ENCODE peak calls at places on chromosomes 1 and 21, in eight cellular contexts. One of them, this sample, is unnamed.
A peak's percentile ranks its signal among the peaks of the same experiment; 100 is the strongest.

GRCh38 chr1:226549094-226549936 is 751 bp downstream of the STUM start:
- DNase-seq in fibroblast of the conjunctiva: no peak
- DNase-seq in T-helper 9 cell: no peak
- DNase-seq in fibroblast of lung: no peak
- DNase-seq in cardiac muscle cell: no peak
- DNase-seq in NCI-H146: peak; percentile 34
- DNase-seq in mesenchymal stem cell: no peak
- DNase-seq in HS-5: no peak
- DNase-seq in this sample: no peak

GRCh38 chr1:42950146-42950480 is 8.6 kb downstream of the SLC2A1 start:
- DNase-seq in fibroblast of the conjunctiva: no peak
- DNase-seq in T-helper 9 cell: no peak
- DNase-seq in fibroblast of lung: peak; percentile 31
- DNase-seq in cardiac muscle cell: no peak
- DNase-seq in NCI-H146: no peak
- DNase-seq in mesenchymal stem cell: no peak
- DNase-seq in HS-5: peak; percentile 61
- DNase-seq in this sample: no peak

GRCh38 chr1:43447891-43448708 is 5.6 kb downstream of the HYI start:
- DNase-seq in fibroblast of the conjunctiva: no peak
- DNase-seq in T-helper 9 cell: no peak
- DNase-seq in fibroblast of lung: no peak
- DNase-seq in cardiac muscle cell: no peak
- DNase-seq in NCI-H146: no peak
- DNase-seq in mesenchymal stem cell: no peak
- DNase-seq in HS-5: no peak
- DNase-seq in this sample: no peak

GRCh38 chr1:205598841-205599666 is 32.8 kb downstream of the ELK4 start:
- DNase-seq in fibroblast of the conjunctiva: peak; percentile 92
- DNase-seq in T-helper 9 cell: no peak
- DNase-seq in fibroblast of lung: peak; percentile 98
- DNase-seq in cardiac muscle cell: no peak
- DNase-seq in NCI-H146: no peak
- DNase-seq in mesenchymal stem cell: peak; percentile 94
- DNase-seq in HS-5: no peak
- DNase-seq in this sample: peak; percentile 84

GRCh38 chr1:33986389-33987095 is 122.7 kb downstream of the HMGB4 start:
- DNase-seq in fibroblast of the conjunctiva: peak; percentile 50
- DNase-seq in T-helper 9 cell: no peak
- DNase-seq in fibroblast of lung: peak; percentile 16
- DNase-seq in cardiac muscle cell: no peak
- DNase-seq in NCI-H146: no peak
- DNase-seq in mesenchymal stem cell: no peak
- DNase-seq in HS-5: peak; percentile 8
- DNase-seq in this sample: no peak

GRCh38 chr1:3922851-3923250 is 22.8 kb upstream of the C1orf174 start:
- DNase-seq in fibroblast of the conjunctiva: no peak
- DNase-seq in T-helper 9 cell: no peak
- DNase-seq in fibroblast of lung: no peak
- DNase-seq in cardiac muscle cell: no peak
- DNase-seq in NCI-H146: no peak
- DNase-seq in mesenchymal stem cell: no peak
- DNase-seq in HS-5: no peak
- DNase-seq in this sample: no peak

GRCh38 chr1:166080277-166080964 is 86.4 kb downstream of the FAM78B start:
- DNase-seq in fibroblast of the conjunctiva: no peak
- DNase-seq in T-helper 9 cell: no peak
- DNase-seq in fibroblast of lung: no peak
- DNase-seq in cardiac muscle cell: no peak
- DNase-seq in NCI-H146: no peak
- DNase-seq in mesenchymal stem cell: no peak
- DNase-seq in HS-5: no peak
- DNase-seq in this sample: no peak

GRCh38 chr21:17370750-17371325 is 142.0 kb upstream of the CXADR start:
- DNase-seq in fibroblast of the conjunctiva: no peak
- DNase-seq in T-helper 9 cell: no peak
- DNase-seq in fibroblast of lung: no peak
- DNase-seq in cardiac muscle cell: no peak
- DNase-seq in NCI-H146: no peak
- DNase-seq in mesenchymal stem cell: no peak
- DNase-seq in HS-5: no peak
- DNase-seq in this sample: no peak

GRCh38 chr1:49765034-49765433 is 258.7 kb downstream of the AGBL4 start:
- DNase-seq in fibroblast of the conjunctiva: no peak
- DNase-seq in T-helper 9 cell: no peak
- DNase-seq in fibroblast of lung: no peak
- DNase-seq in cardiac muscle cell: no peak
- DNase-seq in NCI-H146: no peak
- DNase-seq in mesenchymal stem cell: no peak
- DNase-seq in HS-5: no peak
- DNase-seq in this sample: no peak

GRCh38 chr1:42975038-42975437 is 16.4 kb upstream of the SLC2A1 start:
- DNase-seq in fibroblast of the conjunctiva: no peak
- DNase-seq in T-helper 9 cell: no peak
- DNase-seq in fibroblast of lung: no peak
- DNase-seq in cardiac muscle cell: no peak
- DNase-seq in NCI-H146: no peak
- DNase-seq in mesenchymal stem cell: no peak
- DNase-seq in HS-5: no peak
- DNase-seq in this sample: no peak

GRCh38 chr1:110348050-110348449 is 8.9 kb downstream of the RBM15 start:
- DNase-seq in fibroblast of the conjunctiva: no peak
- DNase-seq in T-helper 9 cell: no peak
- DNase-seq in fibroblast of lung: no peak
- DNase-seq in cardiac muscle cell: no peak
- DNase-seq in NCI-H146: no peak
- DNase-seq in mesenchymal stem cell: no peak
- DNase-seq in HS-5: no peak
- DNase-seq in this sample: peak; percentile 56

GRCh38 chr1:41482001-41482765 is 2.3 kb downstream of the EDN2 start:
- DNase-seq in fibroblast of the conjunctiva: no peak
- DNase-seq in T-helper 9 cell: no peak
- DNase-seq in fibroblast of lung: no peak
- DNase-seq in cardiac muscle cell: no peak
- DNase-seq in NCI-H146: no peak
- DNase-seq in mesenchymal stem cell: no peak
- DNase-seq in HS-5: no peak
- DNase-seq in this sample: no peak

GRCh38 chr1:50979964-50980363 is 9.9 kb downstream of the CDKN2C start:
- DNase-seq in fibroblast of the conjunctiva: no peak
- DNase-seq in T-helper 9 cell: no peak
- DNase-seq in fibroblast of lung: no peak
- DNase-seq in cardiac muscle cell: no peak
- DNase-seq in NCI-H146: no peak
- DNase-seq in mesenchymal stem cell: no peak
- DNase-seq in HS-5: no peak
- DNase-seq in this sample: no peak

GRCh38 chr1:209618756-209619420 is 33.3 kb downstream of the LAMB3 start:
- DNase-seq in fibroblast of the conjunctiva: no peak
- DNase-seq in T-helper 9 cell: no peak
- DNase-seq in fibroblast of lung: no peak
- DNase-seq in cardiac muscle cell: no peak
- DNase-seq in NCI-H146: no peak
- DNase-seq in mesenchymal stem cell: no peak
- DNase-seq in HS-5: no peak
- DNase-seq in this sample: no peak

GRCh38 chr21:21688877-21689276 is 690.7 kb downstream of the NCAM2 start:
- DNase-seq in fibroblast of the conjunctiva: peak; percentile 33
- DNase-seq in T-helper 9 cell: no peak
- DNase-seq in fibroblast of lung: peak; percentile 65
- DNase-seq in cardiac muscle cell: peak; percentile 46
- DNase-seq in NCI-H146: peak; percentile 14
- DNase-seq in mesenchymal stem cell: peak; percentile 14
- DNase-seq in HS-5: no peak
- DNase-seq in this sample: peak; percentile 44

GRCh38 chr1:177341773-177342172 is 171.0 kb downstream of the BRINP2 start:
- DNase-seq in fibroblast of the conjunctiva: no peak
- DNase-seq in T-helper 9 cell: no peak
- DNase-seq in fibroblast of lung: no peak
- DNase-seq in cardiac muscle cell: no peak
- DNase-seq in NCI-H146: no peak
- DNase-seq in mesenchymal stem cell: no peak
- DNase-seq in HS-5: no peak
- DNase-seq in this sample: peak; percentile 68

GRCh38 chr1:20248954-20249612 is 41.6 kb upstream of the VWA5B1 start:
- DNase-seq in fibroblast of the conjunctiva: no peak
- DNase-seq in T-helper 9 cell: no peak
- DNase-seq in fibroblast of lung: no peak
- DNase-seq in cardiac muscle cell: no peak
- DNase-seq in NCI-H146: no peak
- DNase-seq in mesenchymal stem cell: no peak
- DNase-seq in HS-5: no peak
- DNase-seq in this sample: no peak

GRCh38 chr1:37763791-37764741 is 854 bp downstream of the EPHA10 start:
- DNase-seq in fibroblast of the conjunctiva: peak; percentile 5
- DNase-seq in T-helper 9 cell: no peak
- DNase-seq in fibroblast of lung: peak; percentile 39
- DNase-seq in cardiac muscle cell: peak; percentile 90
- DNase-seq in NCI-H146: peak; percentile 7
- DNase-seq in mesenchymal stem cell: peak; percentile 43
- DNase-seq in HS-5: no peak
- DNase-seq in this sample: peak; percentile 47

GRCh38 chr1:45518910-45519309 is 2.8 kb downstream of the PRDX1 start:
- DNase-seq in fibroblast of the conjunctiva: no peak
- DNase-seq in T-helper 9 cell: no peak
- DNase-seq in fibroblast of lung: peak; percentile 17
- DNase-seq in cardiac muscle cell: no peak
- DNase-seq in NCI-H146: no peak
- DNase-seq in mesenchymal stem cell: no peak
- DNase-seq in HS-5: no peak
- DNase-seq in this sample: peak; percentile 27

GRCh38 chr1:31442648-31442994 is 29.6 kb downstream of the SERINC2 start:
- DNase-seq in fibroblast of the conjunctiva: no peak
- DNase-seq in T-helper 9 cell: no peak
- DNase-seq in fibroblast of lung: no peak
- DNase-seq in cardiac muscle cell: no peak
- DNase-seq in NCI-H146: no peak
- DNase-seq in mesenchymal stem cell: no peak
- DNase-seq in HS-5: no peak
- DNase-seq in this sample: no peak

GRCh38 chr1:180002437-180002836 is 47.8 kb downstream of the CEP350 start:
- DNase-seq in fibroblast of the conjunctiva: no peak
- DNase-seq in T-helper 9 cell: no peak
- DNase-seq in fibroblast of lung: no peak
- DNase-seq in cardiac muscle cell: no peak
- DNase-seq in NCI-H146: no peak
- DNase-seq in mesenchymal stem cell: no peak
- DNase-seq in HS-5: no peak
- DNase-seq in this sample: no peak

GRCh38 chr21:42465008-42465878 is 30.8 kb downstream of the RSPH1 start:
- DNase-seq in fibroblast of the conjunctiva: no peak
- DNase-seq in T-helper 9 cell: no peak
- DNase-seq in fibroblast of lung: no peak
- DNase-seq in cardiac muscle cell: no peak
- DNase-seq in NCI-H146: no peak
- DNase-seq in mesenchymal stem cell: peak; percentile 67
- DNase-seq in HS-5: no peak
- DNase-seq in this sample: no peak

GRCh38 chr1:16971330-16972209 is 8.8 kb downstream of the MFAP2 start:
- DNase-seq in fibroblast of the conjunctiva: no peak
- DNase-seq in T-helper 9 cell: no peak
- DNase-seq in fibroblast of lung: no peak
- DNase-seq in cardiac muscle cell: peak; percentile 37
- DNase-seq in NCI-H146: peak; percentile 83
- DNase-seq in mesenchymal stem cell: peak; percentile 52
- DNase-seq in HS-5: no peak
- DNase-seq in this sample: peak; percentile 44

GRCh38 chr1:61254629-61255323 is 172.4 kb downstream of the NFIA start:
- DNase-seq in fibroblast of the conjunctiva: peak; percentile 44
- DNase-seq in T-helper 9 cell: no peak
- DNase-seq in fibroblast of lung: peak; percentile 79
- DNase-seq in cardiac muscle cell: no peak
- DNase-seq in NCI-H146: no peak
- DNase-seq in mesenchymal stem cell: peak; percentile 64
- DNase-seq in HS-5: no peak
- DNase-seq in this sample: peak; percentile 79

GRCh38 chr1:38029725-38030511 is 16.7 kb downstream of the POU3F1 start:
- DNase-seq in fibroblast of the conjunctiva: no peak
- DNase-seq in T-helper 9 cell: no peak
- DNase-seq in fibroblast of lung: peak; percentile 57
- DNase-seq in cardiac muscle cell: peak; percentile 61
- DNase-seq in NCI-H146: no peak
- DNase-seq in mesenchymal stem cell: peak; percentile 88
- DNase-seq in HS-5: no peak
- DNase-seq in this sample: peak; percentile 83

GRCh38 chr21:39123375-39123774 is 59.9 kb downstream of the PSMG1 start:
- DNase-seq in fibroblast of the conjunctiva: no peak
- DNase-seq in T-helper 9 cell: no peak
- DNase-seq in fibroblast of lung: no peak
- DNase-seq in cardiac muscle cell: no peak
- DNase-seq in NCI-H146: no peak
- DNase-seq in mesenchymal stem cell: no peak
- DNase-seq in HS-5: no peak
- DNase-seq in this sample: no peak

GRCh38 chr1:92817986-92818764 is 13.7 kb upstream of the RPL5 start:
- DNase-seq in fibroblast of the conjunctiva: peak; percentile 17
- DNase-seq in T-helper 9 cell: no peak
- DNase-seq in fibroblast of lung: peak; percentile 62
- DNase-seq in cardiac muscle cell: peak; percentile 15
- DNase-seq in NCI-H146: peak; percentile 8
- DNase-seq in mesenchymal stem cell: no peak
- DNase-seq in HS-5: no peak
- DNase-seq in this sample: peak; percentile 48

GRCh38 chr1:203320546-203321272 is 15.4 kb downstream of the BTG2 start:
- DNase-seq in fibroblast of the conjunctiva: no peak
- DNase-seq in T-helper 9 cell: peak; percentile 65
- DNase-seq in fibroblast of lung: no peak
- DNase-seq in cardiac muscle cell: no peak
- DNase-seq in NCI-H146: peak; percentile 98
- DNase-seq in mesenchymal stem cell: peak; percentile 33
- DNase-seq in HS-5: no peak
- DNase-seq in this sample: peak; percentile 70

GRCh38 chr1:3858231-3858981 is 1.1 kb downstream of the DFFB start:
- DNase-seq in fibroblast of the conjunctiva: no peak
- DNase-seq in T-helper 9 cell: no peak
- DNase-seq in fibroblast of lung: peak; percentile 36
- DNase-seq in cardiac muscle cell: peak; percentile 17
- DNase-seq in NCI-H146: peak; percentile 32
- DNase-seq in mesenchymal stem cell: peak; percentile 22
- DNase-seq in HS-5: no peak
- DNase-seq in this sample: peak; percentile 20

GRCh38 chr1:56584910-56585528 is 5.7 kb upstream of the PLPP3 start:
- DNase-seq in fibroblast of the conjunctiva: peak; percentile 66
- DNase-seq in T-helper 9 cell: no peak
- DNase-seq in fibroblast of lung: peak; percentile 84
- DNase-seq in cardiac muscle cell: peak; percentile 71
- DNase-seq in NCI-H146: no peak
- DNase-seq in mesenchymal stem cell: peak; percentile 74
- DNase-seq in HS-5: peak; percentile 44
- DNase-seq in this sample: peak; percentile 70

GRCh38 chr21:31945576-31945975 is 72.8 kb downstream of the HUNK start:
- DNase-seq in fibroblast of the conjunctiva: peak; percentile 59
- DNase-seq in T-helper 9 cell: no peak
- DNase-seq in fibroblast of lung: peak; percentile 94
- DNase-seq in cardiac muscle cell: no peak
- DNase-seq in NCI-H146: no peak
- DNase-seq in mesenchymal stem cell: peak; percentile 82
- DNase-seq in HS-5: peak; percentile 20
- DNase-seq in this sample: peak; percentile 3

This sample was measured in fibroblast of villous mesenchyme.